ENCODE peak calls at places on chromosomes 13 and 19, in four cellular contexts. D, H, T and Y are unnamed samples.
A peak's percentile ranks its signal among the peaks of the same experiment; 100 is the strongest.

GRCh38 chr19:14116918-14117578 is 514 bp downstream of the PRKACA start:
- DNase-seq in H (no peak), T (no peak), D (peak; percentile 38), Y (no peak)

GRCh38 chr13:100657881-100658315 is 16.7 kb downstream of the TMTC4 start:
- DNase-seq in D (no peak), T (no peak), H (no peak), Y (no peak)

GRCh38 chr19:48772503-48772953 is 17.2 kb downstream of the FGF21 start:
- DNase-seq in D (no peak), H (peak; percentile 34), T (no peak), Y (no peak)

GRCh38 chr13:31162151-31163008 is 676 bp upstream of the HSPH1 start:
- DNase-seq in T (peak; percentile 99), D (peak; percentile 99), H (peak; percentile 98), Y (peak; percentile 99)

GRCh38 chr19:42441047-42441440 is 1.7 kb downstream of the CXCL17 start:
- DNase-seq in D (no peak), H (no peak), T (peak; percentile 47), Y (peak; percentile 18)

GRCh38 chr19:32129141-32129540 is 216.3 kb upstream of the ZNF507 start:
- DNase-seq in T (no peak), D (no peak), H (no peak), Y (no peak)

GRCh38 chr19:48900477-48901452 is 653 bp downstream of the NUCB1 start:
- DNase-seq in H (peak; percentile 60), D (peak; percentile 57), T (no peak), Y (no peak)

GRCh38 chr19:40229484-40229883 is 3.0 kb upstream of the CCNP start:
- DNase-seq in T (no peak), D (no peak), H (peak; percentile 68), Y (no peak)

GRCh38 chr19:49570138-49570856 is 10.1 kb downstream of the NOSIP start:
- DNase-seq in H (peak; percentile 91), D (peak; percentile 82), T (peak; percentile 84), Y (peak; percentile 88)

GRCh38 chr13:101115762-101116161 is 300.5 kb downstream of the NALCN start:
- DNase-seq in D (no peak), H (peak; percentile 10), T (peak; percentile 11), Y (no peak)

GRCh38 chr19:18203408-18203862 is 407 bp downstream of the RAB3A start:
- DNase-seq in T (no peak), D (peak; percentile 68), H (no peak), Y (peak; percentile 41)

GRCh38 chr13:66915596-66916185 is 314.4 kb downstream of the PCDH9 start:
- DNase-seq in D (no peak), H (peak; percentile 37), T (no peak), Y (no peak)

GRCh38 chr19:1747285-1748114 is 5.8 kb upstream of the ONECUT3 start:
- DNase-seq in D (peak; percentile 18), H (peak; percentile 77), T (no peak), Y (peak; percentile 73)

GRCh38 chr13:36788276-36788675 is 30.7 kb upstream of the RFXAP start:
- DNase-seq in H (peak; percentile 62), T (no peak), D (no peak), Y (no peak)

GRCh38 chr13:50576156-50576555 is 267.3 kb downstream of the DLEU7 start:
- DNase-seq in D (no peak), T (no peak), H (no peak), Y (no peak)

GRCh38 chr13:36841411-36841810 is 22.4 kb downstream of the RFXAP start:
- DNase-seq in D (no peak), H (peak; percentile 22), T (no peak), Y (no peak)

GRCh38 chr13:78192721-78193120 is 274.1 kb upstream of the EDNRB start:
- DNase-seq in D (no peak), T (no peak), H (peak; percentile 9), Y (no peak)

GRCh38 chr13:43245374-43245964 is 222.1 kb downstream of the DNAJC15 start:
- DNase-seq in H (peak; percentile 93), T (no peak), D (no peak), Y (no peak)

GRCh38 chr13:40789275-40790231 is at the start of gene SLC25A15:
- DNase-seq in D (peak; percentile 57), H (peak; percentile 72), T (peak; percentile 78), Y (peak; percentile 47)